ENCODE peak calls at places on chromosome 4, in nine cellular contexts. P, Q, G, C, B, Y, E, H and W are unnamed samples.

GRCh38 chr4:185709802-185710486 is 102.0 kb downstream of the SORBS2 start:
- DNase-seq in P (no peak), Q (no peak), G (no peak), C (no peak), B (no peak), Y (no peak), E (no peak), H (no peak), W (no peak)

GRCh38 chr4:136055360-136055759 is 1476.9 kb downstream of the PCDH18 start:
- DNase-seq in P (no peak), Q (no peak), G (no peak), C (no peak), B (no peak), Y (no peak), E (no peak), H (no peak), W (no peak)

GRCh38 chr4:13966241-13967195 is 339.0 kb upstream of the BOD1L1 start:
- DNase-seq in P (no peak), Q (no peak), G (no peak), C (no peak), B (no peak), Y (no peak), E (no peak), H (no peak), W (no peak)

GRCh38 chr4:48340276-48340904 is 939 bp upstream of the SLAIN2 start:
- DNase-seq in P (no peak), Q (peak; percentile 50), G (no peak), C (peak; percentile 43), B (no peak), Y (peak; percentile 28), E (no peak), H (no peak), W (no peak)

GRCh38 chr4:133868856-133869255 is 332.7 kb downstream of the PABPC4L start:
- DNase-seq in P (no peak), Q (no peak), G (no peak), C (no peak), B (no peak), Y (no peak), E (no peak), H (no peak), W (no peak)

GRCh38 chr4:159655547-159655946 is 552.7 kb downstream of the RAPGEF2 start:
- DNase-seq in P (no peak), Q (no peak), G (no peak), C (no peak), B (no peak), Y (no peak), E (no peak), H (no peak), W (no peak)

GRCh38 chr4:4247711-4248035 is 350 bp downstream of the TMEM128 start:
- DNase-seq in P (no peak), Q (no peak), G (no peak), C (no peak), B (no peak), Y (no peak), E (no peak), H (no peak), W (no peak)

GRCh38 chr4:78551420-78552351 is at the start of gene ANXA3:
- DNase-seq in P (no peak), Q (no peak), G (peak; percentile 83), C (peak; percentile 77), B (peak; percentile 89), Y (no peak), E (no peak), H (no peak), W (no peak)

GRCh38 chr4:19987746-19988145 is 264.0 kb upstream of the SLIT2 start:
- DNase-seq in P (no peak), Q (no peak), G (no peak), C (no peak), B (no peak), Y (no peak), E (no peak), H (no peak), W (no peak)

GRCh38 chr4:185625503-185625902 is 90.2 kb upstream of the PDLIM3 start:
- DNase-seq in P (no peak), Q (no peak), G (no peak), C (no peak), B (no peak), Y (no peak), E (no peak), H (no peak), W (no peak)

GRCh38 chr4:107757860-107758476 is 37.9 kb upstream of the PAPSS1 start:
- DNase-seq in P (no peak), Q (peak; percentile 48), G (no peak), C (no peak), B (no peak), Y (no peak), E (peak; percentile 14), H (no peak), W (no peak)

GRCh38 chr4:152115794-152116193 is 355.0 kb upstream of the GATB start:
- DNase-seq in P (peak; percentile 22), Q (no peak), G (no peak), C (no peak), B (no peak), Y (peak; percentile 64), E (peak; percentile 70), H (no peak), W (no peak)

GRCh38 chr4:185950891-185951290 is 118.1 kb upstream of the TLR3 start:
- DNase-seq in P (no peak), Q (no peak), G (no peak), C (no peak), B (no peak), Y (no peak), E (no peak), H (no peak), W (no peak)

GRCh38 chr4:153880983-153881382 is 92.1 kb upstream of the SFRP2 start:
- DNase-seq in P (no peak), Q (peak; percentile 11), G (no peak), C (no peak), B (no peak), Y (no peak), E (no peak), H (no peak), W (no peak)

GRCh38 chr4:141074098-141074878 is 59.0 kb downstream of the RNF150 start:
- DNase-seq in P (no peak), Q (no peak), G (no peak), C (no peak), B (no peak), Y (no peak), E (no peak), H (no peak), W (no peak)

GRCh38 chr4:159319027-159319426 is 216.1 kb downstream of the RAPGEF2 start:
- DNase-seq in P (no peak), Q (no peak), G (no peak), C (no peak), B (no peak), Y (no peak), E (no peak), H (no peak), W (no peak)

GRCh38 chr4:74044676-74045075 is 6.2 kb upstream of the CXCL3 start:
- DNase-seq in P (no peak), Q (no peak), G (no peak), C (no peak), B (no peak), Y (no peak), E (no peak), H (no peak), W (no peak)

GRCh38 chr4:7031526-7032449 is 11.4 kb upstream of the TADA2B start:
- DNase-seq in P (no peak), Q (no peak), G (no peak), C (no peak), B (no peak), Y (no peak), E (no peak), H (no peak), W (no peak)
- H3K27ac ChIP-seq in P (no peak overlapping the region), Q (no peak overlapping the region), G (no peak overlapping the region), C (no peak overlapping the region), B (no peak overlapping the region), Y (no peak overlapping the region), E (no peak overlapping the region), H (no peak overlapping the region), W (no peak overlapping the region)

GRCh38 chr4:39850727-39851126 is 127.0 kb downstream of the PDS5A start:
- DNase-seq in P (no peak), Q (no peak), G (no peak), C (no peak), B (no peak), Y (no peak), E (no peak), H (no peak), W (no peak)
- H3K36me3 ChIP-seq in P (peaks cover 58% of the 10 kb centered on the region), Q (peaks cover 79% of the 10 kb centered on the region), G (peaks cover 72% of the 10 kb centered on the region), C (peaks cover 13% of the 10 kb centered on the region), B (peaks cover 99% of the 10 kb centered on the region), Y (peaks cover 14% of the 10 kb centered on the region), E (peaks cover 37% of the 10 kb centered on the region), H (peaks cover 24% of the 10 kb centered on the region), W (no peaks in the 10 kb centered on the region)

DNA sequence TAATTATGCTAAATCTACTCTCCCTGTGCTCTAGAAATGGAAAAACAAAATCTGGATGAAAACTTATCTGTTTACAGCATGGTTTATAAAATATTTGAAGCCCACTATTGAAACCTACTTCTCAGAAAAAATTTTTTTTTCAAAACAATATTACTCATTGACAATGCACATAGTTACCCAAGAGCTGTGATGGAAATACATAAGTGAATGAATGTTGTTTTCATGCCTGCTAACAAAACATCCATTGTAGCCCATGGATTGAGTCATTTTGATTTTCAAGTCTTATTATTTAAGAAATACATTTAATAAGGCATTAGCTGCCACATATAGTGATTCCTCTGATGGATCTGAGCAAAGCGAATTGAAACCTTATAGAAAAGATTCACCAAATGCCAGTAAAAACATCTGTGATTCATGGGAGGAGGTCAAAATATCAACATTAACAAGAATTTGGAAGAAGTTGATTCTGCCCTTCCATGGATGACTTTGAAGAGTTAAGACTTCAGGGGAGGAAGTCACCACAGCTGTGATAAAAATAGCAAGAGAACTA is 144.7 kb upstream of the HHIP start:
- DNase-seq in P (no peak), Q (no peak), G (no peak), C (no peak), B (no peak), Y (no peak), E (no peak), H (no peak), W (no peak)
- H3K27ac ChIP-seq in P (no peak overlapping the region), Q (no peak overlapping the region), G (no peak overlapping the region), C (no peak overlapping the region), B (no peak overlapping the region), Y (no peak overlapping the region), E (no peak overlapping the region), H (no peak overlapping the region), W (no peak overlapping the region)

GRCh38 chr4:1961038-1961437 is 47.7 kb downstream of the NELFA start:
- DNase-seq in P (no peak), Q (no peak), G (no peak), C (no peak), B (no peak), Y (no peak), E (no peak), H (no peak), W (no peak)

GRCh38 chr4:1956631-1957030 is 52.1 kb downstream of the NELFA start:
- DNase-seq in P (no peak), Q (no peak), G (no peak), C (no peak), B (peak; percentile 16), Y (no peak), E (no peak), H (no peak), W (no peak)

GRCh38 chr4:1959104-1959384 is 49.7 kb downstream of the NELFA start:
- DNase-seq in P (no peak), Q (no peak), G (no peak), C (no peak), B (no peak), Y (no peak), E (no peak), H (no peak), W (no peak)

GRCh38 chr4:1960170-1960825 is 48.5 kb downstream of the NELFA start:
- DNase-seq in P (no peak), Q (no peak), G (no peak), C (no peak), B (no peak), Y (no peak), E (no peak), H (no peak), W (no peak)

GRCh38 chr4:1958276-1959103 is 50.3 kb downstream of the NELFA start:
- DNase-seq in P (no peak), Q (no peak), G (peak; percentile 78), C (no peak), B (no peak), Y (no peak), E (no peak), H (no peak), W (no peak)
- H3K36me3 ChIP-seq in P (peaks cover 87% of the 10 kb centered on the region), Q (peaks cover 96% of the 10 kb centered on the region), G (peaks cover 82% of the 10 kb centered on the region), C (peaks cover 27% of the 10 kb centered on the region), B (peaks cover 100% of the 10 kb centered on the region), Y (peaks cover 25% of the 10 kb centered on the region), E (peaks cover 75% of the 10 kb centered on the region), H (peaks cover 72% of the 10 kb centered on the region), W (peaks cover 28% of the 10 kb centered on the region)